ENCODE peak calls at places on chromosomes 11 and 22, in four cellular contexts. M is MM.1S; S is CD8-positive, alpha-beta memory T cell; J is GM23248. C is an unnamed sample. For H3K4me1, the result is how much of the 10 kb centered on the place peaks cover.

GRCh38 chr11:16685914-16686313 is 52.5 kb upstream of the C11orf58 start:
- DNase-seq in J (no peak), S (no peak), M (no peak), C (no peak)

GRCh38 chr22:23233746-23234408 is 53.6 kb downstream of the BCR start:
- DNase-seq in J (peak), M (no peak), S (no peak), C (peak)

GRCh38 chr11:47768090-47768620 is 1.0 kb upstream of the FNBP4 start:
- DNase-seq in J (peak), M (peak), S (no peak), C (peak)

GRCh38 chr11:95364324-95365295 is 133.6 kb upstream of the SESN3 start:
- DNase-seq in M (no peak), S (no peak), J (peak), C (no peak)

GRCh38 chr22:30347255-30347892 is 9.3 kb downstream of the SF3A1 start:
- DNase-seq in J (no peak), M (no peak), S (no peak), C (no peak)

GRCh38 chr22:48941903-48942625 is 885.6 kb downstream of the BRD1 start:
- DNase-seq in M (no peak), S (no peak), J (no peak), C (no peak)

GRCh38 chr22:40410272-40410671 is 39.9 kb downstream of the SGSM3 start:
- DNase-seq in J (peak), M (no peak), S (no peak), C (peak)

GRCh38 chr11:111604392-111605009 is 2.3 kb downstream of the SIK2 start:
- DNase-seq in S (no peak), M (peak), J (peak), C (no peak)

GRCh38 chr11:111001091-111001430 is 244.5 kb upstream of the POU2AF2 start:
- DNase-seq in S (no peak), M (no peak), J (peak), C (peak)

GRCh38 chr11:65254724-65255123 is 7.0 kb upstream of the POLA2 start:
- DNase-seq in M (no peak), J (no peak), S (no peak), C (no peak)

GRCh38 chr22:44181033-44181911 is 547 bp downstream of the PARVG start:
- DNase-seq in J (no peak), M (peak), S (peak), C (no peak)

GRCh38 chr11:115503083-115503885 is 931 bp downstream of the CADM1 start:
- DNase-seq in J (peak), S (peak), M (peak), C (peak)

GRCh38 chr11:21412652-21413383 is 743.4 kb downstream of the NELL1 start:
- DNase-seq in J (no peak), M (peak), S (no peak), C (no peak)

GRCh38 chr11:18392434-18393321 is 1.7 kb upstream of the LDHA start:
- DNase-seq in M (peak), J (peak), S (no peak), C (no peak)

GRCh38 chr11:2559527-2560311 is 114.9 kb downstream of the KCNQ1 start:
- DNase-seq in S (no peak), J (no peak), M (no peak), C (peak)

GRCh38 chr11:117273550-117274289 is 17.4 kb upstream of the BACE1-AS start:
- DNase-seq in S (no peak), J (peak), M (no peak), C (no peak)

GRCh38 chr11:78860720-78861422 is 286.2 kb upstream of the NARS2 start:
- DNase-seq in J (peak), M (peak), S (no peak), C (no peak)

GRCh38 chr22:41481131-41481830 is 12.4 kb downstream of the ACO2 start:
- DNase-seq in M (no peak), J (peak), S (no peak), C (peak)

GRCh38 chr22:48574776-48575566 is 1252.7 kb downstream of the BRD1 start:
- DNase-seq in M (peak), J (peak), S (no peak), C (peak)

GRCh38 chr11:129434641-129435498 is 59.2 kb downstream of the BARX2 start:
- DNase-seq in S (no peak), J (no peak), M (no peak), C (no peak)

GRCh38 chr22:45200862-45201511 is 37.3 kb downstream of the NUP50 start:
- DNase-seq in S (no peak), J (no peak), M (no peak), C (no peak)

GRCh38 chr11:46235777-46236688 is 41.4 kb upstream of the CREB3L1 start:
- DNase-seq in J (peak), M (no peak), S (no peak), C (no peak)

DNA sequence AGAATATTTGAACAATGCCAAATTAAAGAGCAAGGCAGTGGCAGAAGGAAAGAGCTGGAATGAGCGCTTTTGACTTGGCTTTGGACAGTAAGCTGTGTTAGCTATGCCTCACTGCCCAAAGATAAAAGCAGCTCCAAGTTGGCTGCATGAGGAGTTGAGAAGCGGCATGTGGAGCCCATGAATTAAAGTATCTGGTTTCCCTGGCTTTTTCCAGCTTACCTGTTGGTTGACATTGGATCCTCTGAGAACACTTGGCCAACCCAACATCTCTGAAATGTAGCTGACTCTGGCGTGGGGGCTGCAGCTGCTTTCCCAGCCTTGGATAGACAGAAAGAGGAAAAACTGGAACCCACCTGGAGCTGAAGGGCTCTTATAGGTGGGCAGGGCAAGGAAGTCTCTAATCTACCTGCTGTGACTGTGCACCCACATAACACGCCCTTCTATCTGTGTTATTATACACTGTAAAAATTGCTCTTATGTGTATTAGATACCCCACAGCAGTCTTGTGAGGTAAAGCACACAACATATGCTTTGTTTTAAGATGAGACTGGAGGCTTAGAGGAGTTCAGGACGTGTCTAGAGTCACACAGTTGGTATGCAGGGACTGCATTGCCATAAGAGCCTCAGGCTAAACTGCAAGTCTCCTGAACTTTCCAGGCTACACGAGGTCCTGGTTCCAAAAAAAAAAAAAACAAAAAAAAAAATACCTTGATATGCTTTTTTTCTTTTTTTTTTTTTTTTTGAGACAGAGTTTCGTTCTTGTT is 5.8 kb downstream of the UBASH3B start:
- DNase-seq in J (peak), M (no peak), S (no peak), C (no peak)
- H3K4me3 ChIP-seq in J (no peak), M (no peak), S (no peak), C (no peak)

DNA sequence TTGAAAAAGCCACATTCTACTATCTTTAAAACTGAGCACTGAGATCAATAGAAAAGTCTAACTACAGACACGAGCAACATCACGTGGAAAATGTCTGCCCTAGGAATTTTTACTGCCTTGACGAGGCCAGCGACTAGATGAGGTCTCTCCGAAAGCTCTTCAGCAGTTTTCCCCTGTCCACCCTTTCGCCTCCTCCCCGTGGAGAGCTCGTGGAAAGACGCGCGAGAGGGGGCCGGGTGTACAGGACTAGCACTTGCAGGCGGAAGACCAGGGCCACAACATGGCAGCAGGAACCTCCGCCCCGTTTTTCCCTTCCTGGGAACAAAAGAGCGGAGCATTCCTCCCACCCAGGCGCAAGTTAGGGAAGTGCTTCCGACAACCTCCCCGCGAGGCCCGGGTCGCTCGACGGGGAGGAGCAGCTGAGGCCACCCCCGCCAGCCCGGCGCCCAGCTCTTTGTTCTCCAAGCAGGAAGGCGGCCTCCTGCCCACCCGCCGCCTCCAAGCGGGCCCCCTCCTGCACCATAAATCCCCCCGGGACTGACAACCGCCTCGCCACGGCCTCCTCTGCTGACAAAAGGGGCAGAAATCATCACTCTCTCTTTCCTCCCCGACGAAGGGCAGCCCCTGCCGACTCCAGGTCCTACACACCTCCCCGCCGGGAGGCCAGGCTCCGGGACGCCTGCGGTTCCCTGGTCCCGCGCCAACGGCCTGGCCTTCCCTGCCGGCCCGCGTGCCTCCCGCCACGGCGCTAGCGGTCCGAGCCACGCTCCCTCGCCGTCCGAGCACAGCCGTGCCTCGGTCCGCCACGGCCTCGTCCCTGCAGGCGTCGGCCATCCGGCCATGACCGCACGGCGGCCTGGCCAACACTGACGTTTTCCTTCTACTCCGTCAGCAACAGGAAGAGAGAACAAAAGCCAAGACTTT is 835 bp downstream of the EIF4G2 start:
- DNase-seq in J (peak), S (peak), M (peak), C (peak)
- H3K4me1 ChIP-seq in J (under half), S (half or more), M (under half), C (under half)

GRCh38 chr22:21684492-21685163 is 18.8 kb downstream of the PPIL2 start:
- DNase-seq in J (no peak), M (no peak), S (no peak), C (peak)

GRCh38 chr22:21687685-21688259 is 22.0 kb downstream of the PPIL2 start:
- DNase-seq in M (no peak), S (no peak), J (no peak), C (no peak)

GRCh38 chr22:21686634-21687393 is 21.0 kb downstream of the PPIL2 start:
- DNase-seq in M (no peak), S (no peak), J (no peak), C (no peak)

GRCh38 chr22:21685164-21685513 is 19.3 kb downstream of the PPIL2 start:
- DNase-seq in S (no peak), M (no peak), J (no peak), C (no peak)

DNA sequence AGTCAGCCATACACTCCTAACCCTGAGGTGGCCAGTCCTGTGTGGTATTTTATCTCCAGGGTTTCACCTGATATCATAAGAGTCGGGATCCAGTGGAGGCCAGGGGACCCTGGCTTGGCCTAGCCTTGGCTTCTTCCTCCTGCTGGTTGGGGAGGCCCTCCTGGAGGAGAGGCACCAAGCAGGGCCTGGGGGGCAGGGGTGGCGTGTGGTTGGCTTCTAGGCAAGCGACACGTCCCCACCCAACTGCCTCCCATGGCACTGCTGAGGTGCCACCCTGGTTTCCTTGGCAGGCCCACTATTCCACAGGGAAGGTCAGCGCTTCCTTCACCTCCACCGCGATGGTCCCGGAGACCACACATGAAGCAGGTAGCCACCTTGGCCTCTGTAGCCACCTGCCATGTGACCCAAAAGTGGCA is 20.4 kb downstream of the PPIL2 start:
- DNase-seq in M (no peak), S (no peak), J (no peak), C (no peak)
- H3K4me3 ChIP-seq in M (no peak), S (no peak), J (no peak), C (no peak)

GRCh38 chr11:74970852-74971395 is 17.8 kb upstream of the NEU3 start:
- DNase-seq in S (no peak), J (no peak), M (no peak), C (no peak)
- H3K4me1 ChIP-seq in S (under half), J (under half), M (under half), C (under half)

GRCh38 chr11:133712235-133712634 is 133.1 kb downstream of the SPATA19 start:
- DNase-seq in S (no peak), M (no peak), J (no peak), C (no peak)

GRCh38 chr11:133713844-133714243 is 131.5 kb downstream of the SPATA19 start:
- DNase-seq in J (no peak), M (no peak), S (no peak), C (no peak)

GRCh38 chr11:133711545-133711944 is 133.8 kb downstream of the SPATA19 start:
- DNase-seq in J (no peak), S (no peak), M (no peak), C (no peak)

GRCh38 chr11:133714471-133715375 is 130.6 kb downstream of the SPATA19 start:
- DNase-seq in M (no peak), J (no peak), S (no peak), C (no peak)

GRCh38 chr11:133713406-133713805 is 131.9 kb downstream of the SPATA19 start:
- DNase-seq in M (no peak), S (no peak), J (no peak), C (no peak)
- H3K4me3 ChIP-seq in M (no peak), S (no peak), J (no peak), C (no peak)